ENCODE peak calls at places on chromosomes 6 and 20, in four cellular contexts. F is HepG2, S is GM12878, M is K562. O is an unnamed sample.

GRCh38 chr6:73309784-73310502 is 44.1 kb downstream of the DPPA5 start:
- DNase-seq in F (no peak), S (no peak), M (peak; percentile 79), O (peak; percentile 61)

GRCh38 chr6:33161354-33162320 is 30.6 kb downstream of the COL11A2 start:
- DNase-seq in M (peak; percentile 83), S (no peak), F (peak; percentile 23), O (peak; percentile 97)

GRCh38 chr6:88008821-88009220 is 38.8 kb upstream of the SPACA1 start:
- DNase-seq in M (no peak), S (no peak), F (no peak), O (no peak)

GRCh38 chr6:38495511-38495910 is 144.2 kb downstream of the BTBD9 start:
- DNase-seq in S (no peak), M (no peak), F (no peak), O (no peak)

GRCh38 chr20:39778847-39779641 is 816.9 kb downstream of the DHX35 start:
- DNase-seq in F (no peak), M (no peak), S (no peak), O (no peak)

GRCh38 chr6:11144393-11144829 is 32.9 kb upstream of the ERVFRD-1 start:
- DNase-seq in M (peak; percentile 88), F (peak; percentile 77), S (peak; percentile 49), O (peak; percentile 82)

GRCh38 chr6:33885121-33886057 is 81.6 kb upstream of the MLN start:
- DNase-seq in F (no peak), S (no peak), M (no peak), O (no peak)

GRCh38 chr6:125821825-125822281 is 31.1 kb downstream of the NCOA7 start:
- DNase-seq in F (peak; percentile 92), S (no peak), M (no peak), O (no peak)

GRCh38 chr20:48742912-48743680 is 84.7 kb downstream of the PREX1 start:
- DNase-seq in F (no peak), M (no peak), S (no peak), O (no peak)

GRCh38 chr6:41581381-41581991 is 35.3 kb downstream of the FOXP4 start:
- DNase-seq in M (no peak), S (no peak), F (no peak), O (no peak)

GRCh38 chr6:30555428-30556005 is 772 bp downstream of the GNL1 start:
- DNase-seq in F (no peak), M (peak; percentile 67), S (no peak), O (peak; percentile 82)

GRCh38 chr6:97771356-97771755 is 488.3 kb upstream of the MMS22L start:
- DNase-seq in M (no peak), F (no peak), S (no peak), O (no peak)

GRCh38 chr6:101761124-101761601 is 367.7 kb downstream of the GRIK2 start:
- DNase-seq in F (no peak), M (no peak), S (no peak), O (no peak)

GRCh38 chr6:24147453-24148153 is 21.6 kb downstream of the NRSN1 start:
- DNase-seq in M (no peak), F (no peak), S (no peak), O (no peak)

GRCh38 chr6:8113260-8113659 is 10.9 kb upstream of the EEF1E1 start:
- DNase-seq in F (no peak), S (no peak), M (no peak), O (no peak)

GRCh38 chr6:158817298-158818007 is 1.7 kb downstream of the EZR start:
- DNase-seq in S (no peak), F (peak; percentile 49), M (peak; percentile 95), O (no peak)

GRCh38 chr6:150391890-150392289 is 23.1 kb downstream of the IYD start:
- DNase-seq in S (no peak), F (no peak), M (no peak), O (no peak)

GRCh38 chr6:7680393-7681075 is 45.4 kb upstream of the BMP6 start:
- DNase-seq in M (peak; percentile 62), S (no peak), F (no peak), O (peak; percentile 42)

GRCh38 chr6:143348531-143348930 is 102.0 kb downstream of the ADAT2 start:
- DNase-seq in M (no peak), F (no peak), S (no peak), O (no peak)

GRCh38 chr6:106122306-106122940 is 36.3 kb downstream of the PRDM1 start:
- DNase-seq in F (no peak), M (no peak), S (no peak), O (no peak)

GRCh38 chr6:106119526-106119925 is 33.4 kb downstream of the PRDM1 start:
- DNase-seq in S (no peak), M (no peak), F (no peak), O (no peak)

GRCh38 chr6:106117579-106117978 is 31.4 kb downstream of the PRDM1 start:
- DNase-seq in M (no peak), F (no peak), S (no peak), O (no peak)

GRCh38 chr6:106118835-106119443 is 32.8 kb downstream of the PRDM1 start:
- DNase-seq in M (no peak), F (no peak), S (no peak), O (no peak)

DNA sequence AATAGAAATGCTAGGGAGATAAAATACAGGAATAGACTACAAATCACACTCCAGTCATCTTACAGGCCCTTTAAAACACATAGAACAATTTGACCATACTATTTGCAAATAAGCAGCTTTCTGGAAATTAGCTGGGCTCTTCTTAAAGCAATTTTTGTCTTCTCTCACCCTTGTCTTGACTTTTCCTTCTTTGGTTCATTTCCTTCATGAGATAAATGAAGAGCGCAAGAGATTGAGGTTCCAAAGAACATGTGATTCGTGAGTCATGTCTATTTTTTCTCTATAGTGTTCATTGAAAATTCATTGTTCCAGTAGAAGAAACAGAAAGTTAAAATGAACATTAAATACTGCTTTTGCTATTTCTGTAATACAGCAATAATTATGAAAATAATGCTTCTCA is 33.9 kb downstream of the PRDM1 start:
- DNase-seq in M (no peak), F (no peak), S (no peak), O (no peak)
- H2AFZ ChIP-seq in M (peak overlapping the region; percentile 46), F (no peak overlapping the region), S (no peak overlapping the region), O (no peak overlapping the region)

GRCh38 chr6:166266336-166266735 is 41.9 kb downstream of the PRR18 start:
- DNase-seq in M (no peak), S (no peak), F (no peak), O (no peak)
- TF ChIP-seq ATF2 in M (no peak), S (no peak), F (no peak), O (no peak)

GRCh38 chr20:11232896-11233295 is 559.1 kb upstream of the JAG1 start:
- DNase-seq in S (no peak), M (no peak), F (no peak), O (no peak)
- H2AFZ ChIP-seq in S (no peak overlapping the region), M (no peak overlapping the region), F (no peak overlapping the region), O (peak overlapping the region; percentile 55)

DNA sequence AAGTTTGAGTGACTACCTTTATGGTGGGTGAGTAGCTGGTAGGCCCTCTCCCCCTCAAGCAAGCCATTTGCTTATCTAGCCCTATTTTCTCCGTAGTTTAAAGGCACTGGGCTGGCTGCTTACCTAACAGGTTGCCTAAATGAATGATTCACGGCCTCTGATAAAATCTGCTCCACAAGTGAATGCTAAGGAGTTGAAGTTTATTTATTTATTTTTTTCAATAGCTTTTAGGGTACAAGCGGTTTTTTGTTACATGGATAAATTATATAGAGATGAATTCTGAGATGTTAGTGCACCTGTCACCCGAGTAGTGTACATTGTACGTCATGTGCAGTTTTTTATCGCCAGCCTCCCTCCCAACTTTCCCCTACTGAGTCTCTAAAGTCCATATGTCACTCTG is 8.3 kb upstream of the CDH26 start:
- DNase-seq in M (no peak), F (no peak), S (no peak), O (no peak)
- TF ChIP-seq ATF2 in M (no peak), F (no peak), S (no peak), O (no peak)

GRCh38 chr6:44203955-44204354 is 12.8 kb upstream of the MYMX start:
- DNase-seq in F (no peak), M (peak; percentile 58), S (no peak), O (no peak)

GRCh38 chr6:44202972-44203750 is 13.6 kb upstream of the MYMX start:
- DNase-seq in S (no peak), F (no peak), M (no peak), O (no peak)

GRCh38 chr6:44201638-44202303 is 15.0 kb upstream of the MYMX start:
- DNase-seq in F (no peak), M (peak; percentile 79), S (no peak), O (no peak)

GRCh38 chr6:44201200-44201599 is 15.5 kb upstream of the MYMX start:
- DNase-seq in S (no peak), M (peak; percentile 40), F (no peak), O (no peak)

DNA sequence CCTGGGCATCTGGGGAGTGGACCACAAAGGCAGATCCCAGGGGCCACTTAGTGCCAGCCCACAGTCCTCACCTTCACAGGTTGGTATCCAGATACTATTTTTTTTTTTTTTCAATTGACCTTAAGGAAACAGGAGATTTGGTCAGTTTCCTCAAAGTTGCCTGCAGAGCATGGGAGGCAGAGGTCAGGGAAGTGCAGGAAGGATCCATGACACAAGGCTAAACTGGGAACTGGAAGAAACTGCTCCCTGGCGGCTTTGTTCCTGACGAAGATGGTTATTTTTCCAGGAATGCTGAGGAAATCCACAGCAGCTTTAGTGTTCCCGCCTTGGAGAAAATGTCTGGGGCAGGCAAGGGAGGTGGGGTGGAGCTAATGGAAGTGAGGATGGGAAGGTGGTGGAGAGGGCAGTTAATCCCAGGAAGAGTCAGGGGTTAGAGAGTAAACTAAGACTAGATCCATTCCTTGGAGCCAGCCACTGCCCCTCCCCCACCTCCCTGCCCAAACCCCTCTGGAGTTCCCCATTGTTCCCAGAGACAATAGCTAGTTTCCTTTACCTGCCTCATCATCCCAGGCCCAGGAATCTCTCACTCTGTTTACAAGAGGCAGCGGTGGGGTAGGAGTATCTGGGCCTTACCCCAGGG is 14.3 kb upstream of the MYMX start:
- DNase-seq in M (no peak), S (no peak), F (no peak), O (no peak)
- H2AFZ ChIP-seq in M (peak overlapping the region; percentile 91), S (no peak overlapping the region), F (no peak overlapping the region), O (peak overlapping the region; percentile 3)

GRCh38 chr20:37328149-37328945 is 17.6 kb upstream of the SRC start:
- DNase-seq in S (no peak), F (no peak), M (no peak), O (no peak)

GRCh38 chr20:37327748-37328147 is 18.2 kb upstream of the SRC start:
- DNase-seq in F (no peak), S (no peak), M (no peak), O (no peak)

GRCh38 chr20:37325206-37325605 is 20.7 kb upstream of the SRC start:
- DNase-seq in F (no peak), S (no peak), M (no peak), O (no peak)

GRCh38 chr20:37326666-37327065 is 19.3 kb upstream of the SRC start:
- DNase-seq in S (no peak), F (no peak), M (no peak), O (no peak)

GRCh38 chr20:37323985-37324384 is 22.0 kb upstream of the SRC start:
- DNase-seq in S (no peak), F (no peak), M (no peak), O (no peak)
- TF ChIP-seq ATF2 in S (no peak), F (no peak), M (no peak), O (no peak)

O was measured in H1.